ENCODE peak calls at places on chromosomes 7 and 10, in six cellular contexts. One of them, this sample, is unnamed.

GRCh38 chr7:84817016-84817415 is 369.8 kb downstream of the SEMA3D start:
- DNase-seq in prostate gland: no peak
- DNase-seq in left ventricle myocardium inferior: no peak
- DNase-seq in nephron progenitor cell: no peak
- DNase-seq in endothelial cell: no peak
- DNase-seq in neural crest cell: no peak
- DNase-seq in this sample: no peak

GRCh38 chr7:4269746-4270145 is 412.3 kb upstream of the FOXK1 start:
- DNase-seq in prostate gland: no peak
- DNase-seq in left ventricle myocardium inferior: no peak
- DNase-seq in nephron progenitor cell: no peak
- DNase-seq in endothelial cell: no peak
- DNase-seq in neural crest cell: no peak
- DNase-seq in this sample: no peak

GRCh38 chr7:127391591-127392181 is 822 bp downstream of the ZNF800 start:
- DNase-seq in prostate gland: peak; percentile 4
- DNase-seq in left ventricle myocardium inferior: no peak
- DNase-seq in nephron progenitor cell: no peak
- DNase-seq in endothelial cell: peak; percentile 28
- DNase-seq in neural crest cell: peak; percentile 9
- DNase-seq in this sample: no peak

GRCh38 chr10:76435154-76435553 is 1003.7 kb downstream of the LRMDA start:
- DNase-seq in prostate gland: no peak
- DNase-seq in left ventricle myocardium inferior: no peak
- DNase-seq in nephron progenitor cell: no peak
- DNase-seq in endothelial cell: no peak
- DNase-seq in neural crest cell: no peak
- DNase-seq in this sample: no peak

GRCh38 chr10:127018766-127019165 is 113.5 kb downstream of the DOCK1 start:
- DNase-seq in prostate gland: no peak
- DNase-seq in left ventricle myocardium inferior: no peak
- DNase-seq in nephron progenitor cell: no peak
- DNase-seq in endothelial cell: no peak
- DNase-seq in neural crest cell: no peak
- DNase-seq in this sample: no peak

GRCh38 chr7:41006591-41006990 is 696.3 kb downstream of the INHBA start:
- DNase-seq in prostate gland: no peak
- DNase-seq in left ventricle myocardium inferior: no peak
- DNase-seq in nephron progenitor cell: no peak
- DNase-seq in endothelial cell: no peak
- DNase-seq in neural crest cell: no peak
- DNase-seq in this sample: no peak

GRCh38 chr7:70940597-70940996 is 191.3 kb upstream of the GALNT17 start:
- DNase-seq in prostate gland: no peak
- DNase-seq in left ventricle myocardium inferior: no peak
- DNase-seq in nephron progenitor cell: no peak
- DNase-seq in endothelial cell: no peak
- DNase-seq in neural crest cell: no peak
- DNase-seq in this sample: no peak

GRCh38 chr7:150988230-150989226 is 2.3 kb upstream of the NOS3 start:
- DNase-seq in prostate gland: no peak
- DNase-seq in left ventricle myocardium inferior: peak; percentile 72
- DNase-seq in nephron progenitor cell: peak; percentile 91
- DNase-seq in endothelial cell: peak; percentile 86
- DNase-seq in neural crest cell: peak; percentile 95
- DNase-seq in this sample: no peak

GRCh38 chr10:78424721-78425120 is 391.1 kb downstream of the RPS24 start:
- DNase-seq in prostate gland: no peak
- DNase-seq in left ventricle myocardium inferior: no peak
- DNase-seq in nephron progenitor cell: no peak
- DNase-seq in endothelial cell: no peak
- DNase-seq in neural crest cell: no peak
- DNase-seq in this sample: no peak

GRCh38 chr7:157527686-157528085 is 190.9 kb downstream of the DNAJB6 start:
- DNase-seq in prostate gland: no peak
- DNase-seq in left ventricle myocardium inferior: no peak
- DNase-seq in nephron progenitor cell: no peak
- DNase-seq in endothelial cell: no peak
- DNase-seq in neural crest cell: no peak
- DNase-seq in this sample: peak; percentile 86

GRCh38 chr7:73706122-73707044 is 13.1 kb downstream of the STX1A start:
- DNase-seq in prostate gland: no peak
- DNase-seq in left ventricle myocardium inferior: no peak
- DNase-seq in nephron progenitor cell: no peak
- DNase-seq in endothelial cell: no peak
- DNase-seq in neural crest cell: no peak
- DNase-seq in this sample: no peak

GRCh38 chr7:108813247-108814014 is 243.8 kb downstream of the DNAJB9 start:
- DNase-seq in prostate gland: no peak
- DNase-seq in left ventricle myocardium inferior: no peak
- DNase-seq in nephron progenitor cell: no peak
- DNase-seq in endothelial cell: no peak
- DNase-seq in neural crest cell: no peak
- DNase-seq in this sample: peak; percentile 46

GRCh38 chr7:110179037-110179436 is 911.9 kb upstream of the LRRN3 start:
- DNase-seq in prostate gland: no peak
- DNase-seq in left ventricle myocardium inferior: no peak
- DNase-seq in nephron progenitor cell: no peak
- DNase-seq in endothelial cell: no peak
- DNase-seq in neural crest cell: no peak
- DNase-seq in this sample: no peak

GRCh38 chr7:111229951-111230350 is 139.0 kb downstream of the LRRN3 start:
- DNase-seq in prostate gland: no peak
- DNase-seq in left ventricle myocardium inferior: no peak
- DNase-seq in nephron progenitor cell: no peak
- DNase-seq in endothelial cell: no peak
- DNase-seq in neural crest cell: no peak
- DNase-seq in this sample: no peak

GRCh38 chr7:1663857-1664651 is 6.0 kb upstream of the ELFN1 start:
- DNase-seq in prostate gland: no peak
- DNase-seq in left ventricle myocardium inferior: no peak
- DNase-seq in nephron progenitor cell: peak; percentile 51
- DNase-seq in endothelial cell: peak; percentile 34
- DNase-seq in neural crest cell: no peak
- DNase-seq in this sample: peak; percentile 76

GRCh38 chr7:114021135-114021534 is 102.3 kb upstream of the PPP1R3A start:
- DNase-seq in prostate gland: no peak
- DNase-seq in left ventricle myocardium inferior: no peak
- DNase-seq in nephron progenitor cell: no peak
- DNase-seq in endothelial cell: no peak
- DNase-seq in neural crest cell: no peak
- DNase-seq in this sample: no peak

GRCh38 chr7:120052884-120053382 is 220.0 kb upstream of the KCND2 start:
- DNase-seq in prostate gland: no peak
- DNase-seq in left ventricle myocardium inferior: peak; percentile 22
- DNase-seq in nephron progenitor cell: peak; percentile 41
- DNase-seq in endothelial cell: no peak
- DNase-seq in neural crest cell: no peak
- DNase-seq in this sample: no peak

GRCh38 chr7:43879477-43879876 is 10.2 kb upstream of the MRPS24 start:
- DNase-seq in prostate gland: no peak
- DNase-seq in left ventricle myocardium inferior: no peak
- DNase-seq in nephron progenitor cell: no peak
- DNase-seq in endothelial cell: no peak
- DNase-seq in neural crest cell: no peak
- DNase-seq in this sample: no peak

GRCh38 chr7:137454169-137455166 is 110.9 kb upstream of the PTN start:
- DNase-seq in prostate gland: no peak
- DNase-seq in left ventricle myocardium inferior: no peak
- DNase-seq in nephron progenitor cell: peak; percentile 10
- DNase-seq in endothelial cell: no peak
- DNase-seq in neural crest cell: no peak
- DNase-seq in this sample: no peak

GRCh38 chr10:16520900-16521299 is 779 bp downstream of the C1QL3 start:
- DNase-seq in prostate gland: peak; percentile 12
- DNase-seq in left ventricle myocardium inferior: peak; percentile 18
- DNase-seq in nephron progenitor cell: peak; percentile 57
- DNase-seq in endothelial cell: peak; percentile 54
- DNase-seq in neural crest cell: peak; percentile 25
- DNase-seq in this sample: peak; percentile 83

GRCh38 chr10:69315100-69315542 is 36.8 kb downstream of the HK1 start:
- DNase-seq in prostate gland: no peak
- DNase-seq in left ventricle myocardium inferior: no peak
- DNase-seq in nephron progenitor cell: no peak
- DNase-seq in endothelial cell: no peak
- DNase-seq in neural crest cell: no peak
- DNase-seq in this sample: no peak

GRCh38 chr7:115475774-115476407 is 554.0 kb downstream of the MDFIC start:
- DNase-seq in prostate gland: no peak
- DNase-seq in left ventricle myocardium inferior: no peak
- DNase-seq in nephron progenitor cell: peak; percentile 13
- DNase-seq in endothelial cell: peak; percentile 15
- DNase-seq in neural crest cell: no peak
- DNase-seq in this sample: no peak

GRCh38 chr7:23072043-23072442 is 33.5 kb upstream of the KLHL7 start:
- DNase-seq in prostate gland: no peak
- DNase-seq in left ventricle myocardium inferior: no peak
- DNase-seq in nephron progenitor cell: no peak
- DNase-seq in endothelial cell: no peak
- DNase-seq in neural crest cell: no peak
- DNase-seq in this sample: no peak
- TF ChIP-seq CTCF in prostate gland: no peak
- TF ChIP-seq CTCF in left ventricle myocardium inferior: no peak
- TF ChIP-seq CTCF in nephron progenitor cell: no peak
- TF ChIP-seq CTCF in endothelial cell: no peak
- TF ChIP-seq CTCF in neural crest cell: no peak
- TF ChIP-seq CTCF in this sample: peak; percentile 68

GRCh38 chr10:58892039-58892665 is 284.3 kb upstream of the PHYHIPL start:
- DNase-seq in prostate gland: no peak
- DNase-seq in left ventricle myocardium inferior: peak; percentile 16
- DNase-seq in nephron progenitor cell: no peak
- DNase-seq in endothelial cell: no peak
- DNase-seq in neural crest cell: no peak
- DNase-seq in this sample: no peak

GRCh38 chr10:58898854-58899573 is 277.4 kb upstream of the PHYHIPL start:
- DNase-seq in prostate gland: no peak
- DNase-seq in left ventricle myocardium inferior: no peak
- DNase-seq in nephron progenitor cell: no peak
- DNase-seq in endothelial cell: no peak
- DNase-seq in neural crest cell: no peak
- DNase-seq in this sample: no peak

GRCh38 chr10:58897708-58898107 is 278.7 kb upstream of the PHYHIPL start:
- DNase-seq in prostate gland: no peak
- DNase-seq in left ventricle myocardium inferior: no peak
- DNase-seq in nephron progenitor cell: no peak
- DNase-seq in endothelial cell: no peak
- DNase-seq in neural crest cell: no peak
- DNase-seq in this sample: no peak

GRCh38 chr10:58896229-58896628 is 280.2 kb upstream of the PHYHIPL start:
- DNase-seq in prostate gland: no peak
- DNase-seq in left ventricle myocardium inferior: no peak
- DNase-seq in nephron progenitor cell: no peak
- DNase-seq in endothelial cell: no peak
- DNase-seq in neural crest cell: no peak
- DNase-seq in this sample: no peak

GRCh38 chr10:58894929-58895328 is 281.5 kb upstream of the PHYHIPL start:
- DNase-seq in prostate gland: no peak
- DNase-seq in left ventricle myocardium inferior: no peak
- DNase-seq in nephron progenitor cell: peak; percentile 4
- DNase-seq in endothelial cell: no peak
- DNase-seq in neural crest cell: no peak
- DNase-seq in this sample: no peak
- TF ChIP-seq CTCF in prostate gland: no peak
- TF ChIP-seq CTCF in left ventricle myocardium inferior: no peak
- TF ChIP-seq CTCF in nephron progenitor cell: no peak
- TF ChIP-seq CTCF in endothelial cell: no peak
- TF ChIP-seq CTCF in neural crest cell: no peak
- TF ChIP-seq CTCF in this sample: no peak

GRCh38 chr7:95690367-95690947 is 81.9 kb upstream of the DYNC1I1 start:
- DNase-seq in prostate gland: no peak
- DNase-seq in left ventricle myocardium inferior: no peak
- DNase-seq in nephron progenitor cell: peak; percentile 27
- DNase-seq in endothelial cell: peak; percentile 24
- DNase-seq in neural crest cell: peak; percentile 32
- DNase-seq in this sample: no peak

GRCh38 chr7:95684505-95684904 is 87.8 kb upstream of the DYNC1I1 start:
- DNase-seq in prostate gland: no peak
- DNase-seq in left ventricle myocardium inferior: no peak
- DNase-seq in nephron progenitor cell: no peak
- DNase-seq in endothelial cell: no peak
- DNase-seq in neural crest cell: no peak
- DNase-seq in this sample: no peak

GRCh38 chr7:95688931-95689453 is 83.4 kb upstream of the DYNC1I1 start:
- DNase-seq in prostate gland: peak; percentile 36
- DNase-seq in left ventricle myocardium inferior: no peak
- DNase-seq in nephron progenitor cell: no peak
- DNase-seq in endothelial cell: no peak
- DNase-seq in neural crest cell: no peak
- DNase-seq in this sample: no peak

GRCh38 chr7:95686109-95686508 is 86.2 kb upstream of the DYNC1I1 start:
- DNase-seq in prostate gland: peak; percentile 56
- DNase-seq in left ventricle myocardium inferior: peak; percentile 19
- DNase-seq in nephron progenitor cell: peak; percentile 40
- DNase-seq in endothelial cell: peak; percentile 34
- DNase-seq in neural crest cell: peak; percentile 9
- DNase-seq in this sample: no peak

GRCh38 chr7:95687759-95688343 is 84.5 kb upstream of the DYNC1I1 start:
- DNase-seq in prostate gland: no peak
- DNase-seq in left ventricle myocardium inferior: no peak
- DNase-seq in nephron progenitor cell: peak; percentile 34
- DNase-seq in endothelial cell: peak; percentile 40
- DNase-seq in neural crest cell: peak; percentile 25
- DNase-seq in this sample: no peak
- TF ChIP-seq CTCF in prostate gland: peak; percentile 48
- TF ChIP-seq CTCF in left ventricle myocardium inferior: peak; percentile 57
- TF ChIP-seq CTCF in nephron progenitor cell: peak; percentile 47
- TF ChIP-seq CTCF in endothelial cell: peak; percentile 37
- TF ChIP-seq CTCF in neural crest cell: peak; percentile 69
- TF ChIP-seq CTCF in this sample: peak; percentile 80

GRCh38 chr10:121864168-121864567 is 63.7 kb downstream of the ATE1 start:
- DNase-seq in prostate gland: no peak
- DNase-seq in left ventricle myocardium inferior: no peak
- DNase-seq in nephron progenitor cell: no peak
- DNase-seq in endothelial cell: no peak
- DNase-seq in neural crest cell: no peak
- DNase-seq in this sample: no peak
- TF ChIP-seq CTCF in prostate gland: no peak
- TF ChIP-seq CTCF in left ventricle myocardium inferior: no peak
- TF ChIP-seq CTCF in nephron progenitor cell: no peak
- TF ChIP-seq CTCF in endothelial cell: no peak
- TF ChIP-seq CTCF in neural crest cell: no peak
- TF ChIP-seq CTCF in this sample: no peak

This sample was measured in chondrocyte.